ENCODE peak calls at places on chromosomes 11 and 22, in nine cellular contexts. I is IMR-90; J is astrocyte of the cerebellum; K is activated naive CD8-positive, alpha-beta T cell treated with anti-CD3 and anti-CD28 coated beads, Interleukin-2, amount 50 U/mL, for 24 hours; P is nephron progenitor cell; X is right cardiac atrium; F is NCI-H1105 treated with DMSO at 0.1 percent for 48 hours; A is sciatic nerve; W is AG04449. C is an unnamed sample.

GRCh38 chr22:29009148-29009547 is 52.5 kb downstream of the C22orf31 start:
- DNase-seq in I (no peak), J (no peak), K (no peak), P (no peak), X (no peak), F (no peak), A (no peak), W (no peak), C (no peak)

GRCh38 chr11:134516529-134516928 is 104.5 kb upstream of the B3GAT1 start:
- DNase-seq in I (no peak), J (no peak), K (no peak), P (peak), X (no peak), F (no peak), A (peak), W (no peak), C (no peak)

GRCh38 chr22:20424937-20425587 is 12.6 kb downstream of the SCARF2 start:
- DNase-seq in I (no peak), J (no peak), K (no peak), P (no peak), X (no peak), F (no peak), A (no peak), W (no peak), C (no peak)

GRCh38 chr22:30893434-30894370 is 74.9 kb downstream of the MORC2 start:
- DNase-seq in I (no peak), J (no peak), K (no peak), P (no peak), X (no peak), F (no peak), A (no peak), W (no peak), C (no peak)

GRCh38 chr11:111734383-111735261 is 31.6 kb downstream of the PPP2R1B start:
- DNase-seq in I (no peak), J (no peak), K (no peak), P (no peak), X (no peak), F (no peak), A (no peak), W (no peak), C (no peak)

GRCh38 chr22:29394931-29395581 is 6.7 kb upstream of the AP1B1 start:
- DNase-seq in I (peak), J (peak), K (peak), P (peak), X (peak), F (peak), A (peak), W (no peak), C (peak)

GRCh38 chr11:57332694-57333440 is 2.8 kb downstream of the SSRP1 start:
- DNase-seq in I (no peak), J (no peak), K (no peak), P (no peak), X (no peak), F (no peak), A (no peak), W (no peak), C (no peak)

GRCh38 chr11:72721689-72722049 is 30.5 kb downstream of the ARAP1 start:
- DNase-seq in I (no peak), J (no peak), K (peak), P (no peak), X (peak), F (peak), A (no peak), W (no peak), C (no peak)

GRCh38 chr11:100730266-100730665 is 43.2 kb downstream of the ARHGAP42 start:
- DNase-seq in I (peak), J (no peak), K (no peak), P (no peak), X (no peak), F (no peak), A (no peak), W (peak), C (no peak)

GRCh38 chr22:30228509-30229359 is 17.8 kb downstream of the LIF start:
- DNase-seq in I (no peak), J (no peak), K (no peak), P (no peak), X (no peak), F (no peak), A (no peak), W (no peak), C (no peak)

C was measured in neuronal stem cell.